ENCODE peak calls at places on chromosomes 1 and 21, in ten cellular contexts. S is activated naive CD4-positive, alpha-beta T cell treated with anti-CD3 and anti-CD28 coated beads for 36 hours; V is non-pigmented ciliary epithelial cell; Z is DMS153; Y is lung; T is left lung; C is astrocyte of the spinal cord; H is stimulated activated CD4-positive, alpha-beta T cell treated with anti-CD3 and anti-CD28 coated beads, Interleukin-15, amount 100 ng/mL, for 1 hour; J is NCI-H446; K is mesendoderm. O is an unnamed sample.

GRCh38 chr1:182317489-182318180 is 74.0 kb downstream of the GLUL start:
- DNase-seq in S (no peak), V (no peak), Z (peak; percentile 93), Y (no peak), T (no peak), C (no peak), H (no peak), J (peak; percentile 95), K (no peak), O (no peak)

GRCh38 chr1:235004840-235005391 is 123.7 kb downstream of the TOMM20 start:
- DNase-seq in S (no peak), V (no peak), Z (no peak), Y (no peak), T (no peak), C (no peak), H (no peak), J (no peak), K (no peak), O (no peak)

GRCh38 chr1:166032901-166033371 is 133.9 kb downstream of the FAM78B start:
- DNase-seq in S (no peak), V (no peak), Z (peak; percentile 14), Y (no peak), T (no peak), C (no peak), H (no peak), J (peak; percentile 94), K (peak; percentile 17), O (no peak)

GRCh38 chr1:229557913-229558414 is 543 bp downstream of the ABCB10 start:
- DNase-seq in S (peak; percentile 36), V (no peak), Z (peak; percentile 27), Y (peak; percentile 33), T (peak; percentile 91), C (no peak), H (no peak), J (peak; percentile 26), K (peak; percentile 48), O (peak; percentile 48)

GRCh38 chr1:4836574-4836973 is 182.2 kb downstream of the AJAP1 start:
- DNase-seq in S (no peak), V (no peak), Z (no peak), Y (no peak), T (no peak), C (no peak), H (no peak), J (no peak), K (peak; percentile 2), O (no peak)

GRCh38 chr21:26798856-26799751 is 46.1 kb downstream of the ADAMTS1 start:
- DNase-seq in S (no peak), V (no peak), Z (peak; percentile 97), Y (no peak), T (no peak), C (peak; percentile 42), H (no peak), J (peak; percentile 9), K (no peak), O (peak; percentile 36)

GRCh38 chr1:179080866-179081695 is 789 bp upstream of the TOR3A start:
- DNase-seq in S (peak; percentile 54), V (no peak), Z (no peak), Y (no peak), T (no peak), C (no peak), H (no peak), J (no peak), K (no peak), O (no peak)

GRCh38 chr1:197399691-197400521 is 131.9 kb downstream of the CRB1 start:
- DNase-seq in S (peak; percentile 28), V (no peak), Z (peak; percentile 40), Y (no peak), T (no peak), C (peak; percentile 34), H (no peak), J (peak; percentile 81), K (peak; percentile 80), O (peak; percentile 75)

GRCh38 chr1:200668514-200669313 is 993 bp downstream of the DDX59 start:
- DNase-seq in S (no peak), V (no peak), Z (no peak), Y (no peak), T (no peak), C (no peak), H (no peak), J (peak; percentile 34), K (peak; percentile 71), O (peak; percentile 10)

GRCh38 chr21:39004776-39005605 is 178.3 kb downstream of the PSMG1 start:
- DNase-seq in S (peak; percentile 21), V (no peak), Z (peak; percentile 72), Y (no peak), T (no peak), C (no peak), H (no peak), J (no peak), K (no peak), O (no peak)

GRCh38 chr1:8083739-8084484 is 57.8 kb upstream of the ERRFI1 start:
- DNase-seq in S (no peak), V (no peak), Z (no peak), Y (no peak), T (no peak), C (peak; percentile 62), H (no peak), J (no peak), K (peak; percentile 90), O (peak; percentile 52)

GRCh38 chr1:64470670-64471217 is 815 bp downstream of the CACHD1 start:
- DNase-seq in S (peak; percentile 16), V (no peak), Z (no peak), Y (no peak), T (peak; percentile 87), C (peak; percentile 32), H (no peak), J (no peak), K (peak; percentile 66), O (peak; percentile 50)